ENCODE peak calls at places on chromosomes 16 and 17, in six cellular contexts. B is hypothalamus, R is cardiac muscle cell, F is RPMI8226, S is ELR, E is LoVo. A is an unnamed sample.

GRCh38 chr17:1727876-1728630 is 3.5 kb downstream of the WDR81 start:
- DNase-seq in R (no peak), F (no peak), E (no peak), B (no peak), S (no peak), A (no peak)

GRCh38 chr17:52790359-52790955 is 631.9 kb upstream of the CA10 start:
- DNase-seq in F (no peak), B (no peak), R (peak; percentile 28), E (no peak), S (no peak), A (peak; percentile 1)

GRCh38 chr16:78292726-78293380 is 193.4 kb downstream of the WWOX start:
- DNase-seq in F (no peak), S (no peak), R (no peak), E (no peak), B (no peak), A (no peak)

GRCh38 chr17:17537311-17538099 is 41.3 kb upstream of the RASD1 start:
- DNase-seq in E (no peak), S (peak; percentile 25), B (no peak), R (peak; percentile 34), F (no peak), A (no peak)

GRCh38 chr17:48047113-48047740 is 932 bp upstream of the NFE2L1 start:
- DNase-seq in E (no peak), F (no peak), R (no peak), S (peak; percentile 60), B (no peak), A (no peak)

GRCh38 chr16:27235055-27235937 is 32.0 kb downstream of the KDM8 start:
- DNase-seq in F (peak; percentile 78), B (peak; percentile 53), R (peak; percentile 64), S (peak; percentile 90), E (peak; percentile 59), A (peak; percentile 39)

GRCh38 chr17:12765544-12765943 is 23.8 kb upstream of the ARHGAP44 start:
- DNase-seq in B (no peak), S (peak; percentile 85), E (no peak), R (no peak), F (no peak), A (no peak)

GRCh38 chr17:29341726-29342125 is 47.8 kb upstream of the NUFIP2 start:
- DNase-seq in B (no peak), F (no peak), R (no peak), S (peak; percentile 19), E (no peak), A (no peak)

GRCh38 chr17:39462644-39463375 is 1.5 kb downstream of the CDK12 start:
- DNase-seq in B (no peak), S (peak; percentile 34), F (peak; percentile 13), E (no peak), R (peak; percentile 20), A (peak; percentile 39)

GRCh38 chr16:87764600-87765472 is 950 bp downstream of the KLHDC4 start:
- DNase-seq in R (no peak), F (no peak), E (no peak), B (no peak), S (no peak), A (no peak)

A was measured in dermis microvascular lymphatic vessel endothelial cell.